ENCODE peak calls at places on chromosome 7, in eight cellular contexts. D, O, M, T, R, Z, I and W are unnamed samples.

GRCh38 chr7:149126662-149127321 is 668 bp upstream of the ZNF425 start:
- DNase-seq in R (peak; percentile 49), M (peak; percentile 94), I (peak; percentile 62), O (peak; percentile 35), D (peak; percentile 45), Z (peak; percentile 58), T (no peak), W (peak; percentile 66)

GRCh38 chr7:116672596-116673503 is 854 bp downstream of the MET start:
- DNase-seq in T (no peak), I (no peak), M (no peak), R (peak; percentile 29), D (peak; percentile 32), O (peak; percentile 9), Z (peak; percentile 60), W (no peak)

GRCh38 chr7:151637781-151638261 is 118.1 kb upstream of the RHEB start:
- DNase-seq in I (no peak), O (peak; percentile 51), R (peak; percentile 64), M (no peak), T (no peak), Z (no peak), D (no peak), W (no peak)

GRCh38 chr7:17910377-17910776 is 29.9 kb downstream of the SNX13 start:
- DNase-seq in I (no peak), D (no peak), T (no peak), R (no peak), O (no peak), Z (no peak), M (no peak), W (no peak)

GRCh38 chr7:44071726-44072363 is 6.5 kb upstream of the PGAM2 start:
- DNase-seq in I (no peak), D (no peak), T (no peak), O (no peak), Z (no peak), R (no peak), M (no peak), W (no peak)

GRCh38 chr7:55365103-55365679 is at the start of gene LANCL2:
- DNase-seq in M (no peak), D (peak; percentile 54), Z (peak; percentile 62), T (no peak), R (no peak), O (peak; percentile 71), I (peak; percentile 41), W (peak; percentile 57)

GRCh38 chr7:116630932-116631449 is 41.0 kb upstream of the MET start:
- DNase-seq in T (peak; percentile 96), Z (no peak), D (peak; percentile 95), I (peak; percentile 31), M (no peak), R (peak; percentile 32), O (no peak), W (no peak)

GRCh38 chr7:116802784-116803183 is 59.6 kb upstream of the CAPZA2 start:
- DNase-seq in T (peak; percentile 63), O (peak; percentile 42), M (no peak), R (peak; percentile 26), I (no peak), Z (peak; percentile 75), D (peak; percentile 42), W (peak; percentile 24)

GRCh38 chr7:83643754-83644153 is 5.2 kb downstream of the SEMA3E start:
- DNase-seq in I (no peak), T (no peak), O (no peak), R (no peak), M (no peak), Z (no peak), D (peak; percentile 65), W (no peak)

DNA sequence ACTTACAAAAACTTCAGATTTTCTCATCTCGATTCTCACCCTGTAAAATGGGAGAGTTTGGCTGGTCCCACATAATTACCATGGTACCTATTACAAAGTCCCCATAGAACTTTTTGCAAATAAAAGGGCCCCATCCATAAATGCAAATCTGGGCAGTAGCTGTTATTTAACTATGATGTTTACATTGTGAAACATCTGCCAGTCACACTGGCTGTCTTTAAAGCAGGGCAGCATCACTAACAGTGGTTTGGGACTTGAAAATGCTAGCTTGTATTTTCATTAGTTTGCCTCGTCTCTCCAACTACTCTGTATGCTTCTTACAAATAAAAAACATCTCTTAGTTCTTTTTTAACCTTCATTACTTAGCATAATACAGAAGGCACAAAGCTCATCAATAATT is 240.7 kb downstream of the FZD1 start:
- DNase-seq in D (no peak), I (no peak), Z (no peak), M (no peak), T (no peak), O (no peak), R (no peak), W (no peak)
- H3K36me3 ChIP-seq in D (no peaks in the 10 kb centered on the region), I (no peaks in the 10 kb centered on the region), Z (no peaks in the 10 kb centered on the region), M (no peaks in the 10 kb centered on the region), T (no peaks in the 10 kb centered on the region), O (no peaks in the 10 kb centered on the region), R (no peaks in the 10 kb centered on the region), W (no peaks in the 10 kb centered on the region)

GRCh38 chr7:77629797-77630196 is 66.5 kb upstream of the RSBN1L start:
- DNase-seq in O (no peak), I (no peak), D (no peak), Z (no peak), T (no peak), R (no peak), M (no peak), W (no peak)

GRCh38 chr7:77631820-77632219 is 64.4 kb upstream of the RSBN1L start:
- DNase-seq in Z (no peak), M (no peak), I (no peak), D (no peak), T (no peak), R (no peak), O (no peak), W (no peak)

GRCh38 chr7:77626515-77627306 is 69.5 kb upstream of the RSBN1L start:
- DNase-seq in D (no peak), Z (no peak), T (no peak), R (no peak), M (no peak), O (no peak), I (no peak), W (no peak)

DNA sequence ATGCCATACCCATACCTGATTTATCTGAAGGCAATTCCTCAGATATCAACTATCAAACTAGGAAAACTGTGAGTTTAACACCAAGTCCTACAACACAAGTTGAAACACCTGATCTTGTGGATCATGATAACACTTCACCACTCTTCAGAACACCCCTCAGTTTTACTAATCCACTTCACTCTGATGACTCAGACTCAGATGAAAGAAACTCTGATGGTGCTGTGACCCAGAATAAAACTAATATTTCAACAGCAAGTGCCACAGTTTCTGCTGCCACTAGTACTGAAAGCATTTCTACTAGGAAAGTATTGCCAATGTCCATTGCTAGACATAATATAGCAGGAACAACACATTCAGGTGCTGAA is 69.0 kb upstream of the RSBN1L start:
- DNase-seq in Z (no peak), T (no peak), M (no peak), D (no peak), O (no peak), R (no peak), I (no peak), W (no peak)
- H3K36me3 ChIP-seq in Z (peaks cover 12% of the 10 kb centered on the region), T (peaks cover 23% of the 10 kb centered on the region), M (peaks cover 21% of the 10 kb centered on the region), D (peaks cover 3% of the 10 kb centered on the region), O (peaks cover 32% of the 10 kb centered on the region), R (peaks cover 24% of the 10 kb centered on the region), I (no peaks in the 10 kb centered on the region), W (peaks cover 32% of the 10 kb centered on the region)

GRCh38 chr7:73442903-73443542 is 9.4 kb downstream of the FZD9 start:
- DNase-seq in I (no peak), T (no peak), D (no peak), M (peak; percentile 69), Z (no peak), O (no peak), R (no peak), W (no peak)
- H3K36me3 ChIP-seq in I (no peaks in the 10 kb centered on the region), T (peaks cover 55% of the 10 kb centered on the region), D (peaks cover 43% of the 10 kb centered on the region), M (peaks cover 70% of the 10 kb centered on the region), Z (peaks cover 53% of the 10 kb centered on the region), O (peaks cover 55% of the 10 kb centered on the region), R (peaks cover 60% of the 10 kb centered on the region), W (peaks cover 88% of the 10 kb centered on the region)

GRCh38 chr7:128067983-128068382 is 36.7 kb upstream of the LRRC4 start:
- DNase-seq in R (no peak), T (no peak), O (no peak), D (no peak), Z (no peak), I (no peak), M (no peak), W (no peak)
- H3K36me3 ChIP-seq in R (no peaks in the 10 kb centered on the region), T (no peaks in the 10 kb centered on the region), O (no peaks in the 10 kb centered on the region), D (peaks cover 6% of the 10 kb centered on the region), Z (peaks cover 2% of the 10 kb centered on the region), I (no peaks in the 10 kb centered on the region), M (no peaks in the 10 kb centered on the region), W (no peaks in the 10 kb centered on the region)

GRCh38 chr7:141744131-141744530 is 6.0 kb downstream of the SSBP1 start:
- DNase-seq in M (no peak), R (no peak), T (no peak), D (no peak), O (no peak), I (no peak), Z (no peak), W (no peak)

GRCh38 chr7:141752634-141753033 is 11.3 kb upstream of the TAS2R3 start:
- DNase-seq in O (peak; percentile 2), M (no peak), I (no peak), Z (no peak), D (no peak), R (no peak), T (no peak), W (no peak)

GRCh38 chr7:141748401-141748800 is 10.2 kb downstream of the SSBP1 start:
- DNase-seq in O (no peak), R (no peak), Z (no peak), I (no peak), D (no peak), M (no peak), T (no peak), W (no peak)
- H3K36me3 ChIP-seq in O (peaks cover 71% of the 10 kb centered on the region), R (peaks cover 88% of the 10 kb centered on the region), Z (peaks cover 27% of the 10 kb centered on the region), I (peaks cover 9% of the 10 kb centered on the region), D (peaks cover 57% of the 10 kb centered on the region), M (peaks cover 99% of the 10 kb centered on the region), T (peaks cover 74% of the 10 kb centered on the region), W (peaks cover 76% of the 10 kb centered on the region)